ENCODE peak calls at places on chromosome 21, in four cellular contexts. One of them, this sample, is unnamed.
A peak's percentile ranks its signal among the peaks of the same experiment; 100 is the strongest.

GRCh38 chr21:45496968-45497845 is 45.0 kb downstream of the SLC19A1 start:
- DNase-seq in A549: no peak
- DNase-seq in HepG2: no peak
- DNase-seq in SK-N-SH: no peak
- DNase-seq in this sample: no peak

GRCh38 chr21:27831821-27832569 is 865.1 kb upstream of the ADAMTS5 start:
- DNase-seq in A549: no peak
- DNase-seq in HepG2: no peak
- DNase-seq in SK-N-SH: no peak
- DNase-seq in this sample: no peak

GRCh38 chr21:33374080-33374873 is 28.9 kb upstream of the IFNGR2 start:
- DNase-seq in A549: peak; percentile 33
- DNase-seq in HepG2: peak; percentile 39
- DNase-seq in SK-N-SH: peak; percentile 45
- DNase-seq in this sample: no peak

GRCh38 chr21:44464351-44464750 is 9.0 kb downstream of the LRRC3 start:
- DNase-seq in A549: no peak
- DNase-seq in HepG2: no peak
- DNase-seq in SK-N-SH: no peak
- DNase-seq in this sample: no peak

GRCh38 chr21:45575993-45576837 is 34.0 kb upstream of the SLC19A1 start:
- DNase-seq in A549: no peak
- DNase-seq in HepG2: no peak
- DNase-seq in SK-N-SH: peak; percentile 30
- DNase-seq in this sample: no peak

GRCh38 chr21:27803571-27803970 is 836.7 kb upstream of the ADAMTS5 start:
- DNase-seq in A549: no peak
- DNase-seq in HepG2: no peak
- DNase-seq in SK-N-SH: no peak
- DNase-seq in this sample: no peak

GRCh38 chr21:45034556-45035476 is 39.6 kb upstream of the ADARB1 start:
- DNase-seq in A549: no peak
- DNase-seq in HepG2: no peak
- DNase-seq in SK-N-SH: no peak
- DNase-seq in this sample: no peak

GRCh38 chr21:32372755-32373154 is 20.1 kb downstream of the URB1 start:
- DNase-seq in A549: no peak
- DNase-seq in HepG2: no peak
- DNase-seq in SK-N-SH: no peak
- DNase-seq in this sample: no peak

GRCh38 chr21:40143822-40144525 is 276.7 kb downstream of the PCP4 start:
- DNase-seq in A549: no peak
- DNase-seq in HepG2: peak; percentile 10
- DNase-seq in SK-N-SH: peak; percentile 69
- DNase-seq in this sample: no peak

GRCh38 chr21:44760376-44760775 is 41.2 kb downstream of the UBE2G2 start:
- DNase-seq in A549: no peak
- DNase-seq in HepG2: no peak
- DNase-seq in SK-N-SH: no peak
- DNase-seq in this sample: no peak

GRCh38 chr21:46298083-46298412 is 11.9 kb downstream of the YBEY start:
- DNase-seq in A549: no peak
- DNase-seq in HepG2: no peak
- DNase-seq in SK-N-SH: no peak
- DNase-seq in this sample: no peak

GRCh38 chr21:44368711-44369446 is 15.5 kb downstream of the TRPM2 start:
- DNase-seq in A549: peak; percentile 21
- DNase-seq in HepG2: no peak
- DNase-seq in SK-N-SH: peak; percentile 65
- DNase-seq in this sample: no peak

GRCh38 chr21:46455575-46456385 is 2.9 kb upstream of the DIP2A start:
- DNase-seq in A549: no peak
- DNase-seq in HepG2: no peak
- DNase-seq in SK-N-SH: no peak
- DNase-seq in this sample: no peak

GRCh38 chr21:7917729-7918128 is 2603.7 kb upstream of the TPTE start:
- DNase-seq in A549: no peak
- DNase-seq in HepG2: no peak
- DNase-seq in SK-N-SH: no peak
- DNase-seq in this sample: no peak

GRCh38 chr21:45055861-45056260 is 18.5 kb upstream of the ADARB1 start:
- DNase-seq in A549: no peak
- DNase-seq in HepG2: no peak
- DNase-seq in SK-N-SH: no peak
- DNase-seq in this sample: no peak

GRCh38 chr21:41604583-41605041 is 96.7 kb upstream of the TMPRSS2 start:
- DNase-seq in A549: no peak
- DNase-seq in HepG2: no peak
- DNase-seq in SK-N-SH: no peak
- DNase-seq in this sample: no peak

GRCh38 chr21:28419110-28419509 is 573.6 kb downstream of the LTN1 start:
- DNase-seq in A549: no peak
- DNase-seq in HepG2: no peak
- DNase-seq in SK-N-SH: no peak
- DNase-seq in this sample: no peak

GRCh38 chr21:14545906-14546480 is at the start of gene SAMSN1:
- DNase-seq in A549: no peak
- DNase-seq in HepG2: no peak
- DNase-seq in SK-N-SH: no peak
- DNase-seq in this sample: peak; percentile 78

GRCh38 chr21:19704832-19705231 is 1293.4 kb upstream of the NCAM2 start:
- DNase-seq in A549: no peak
- DNase-seq in HepG2: no peak
- DNase-seq in SK-N-SH: no peak
- DNase-seq in this sample: no peak

GRCh38 chr21:45104560-45104959 is 30.2 kb downstream of the ADARB1 start:
- DNase-seq in A549: no peak
- DNase-seq in HepG2: no peak
- DNase-seq in SK-N-SH: peak; percentile 52
- DNase-seq in this sample: no peak

GRCh38 chr21:46121286-46122221 is 23.6 kb downstream of the COL6A2 start:
- DNase-seq in A549: no peak
- DNase-seq in HepG2: no peak
- DNase-seq in SK-N-SH: peak; percentile 23
- DNase-seq in this sample: no peak

GRCh38 chr21:29656504-29657227 is 283.1 kb downstream of the GRIK1 start:
- DNase-seq in A549: no peak
- DNase-seq in HepG2: no peak
- DNase-seq in SK-N-SH: no peak
- DNase-seq in this sample: no peak

GRCh38 chr21:40422851-40423635 is 423.9 kb downstream of the DSCAM start:
- DNase-seq in A549: no peak
- DNase-seq in HepG2: no peak
- DNase-seq in SK-N-SH: peak; percentile 40
- DNase-seq in this sample: no peak

GRCh38 chr21:45156459-45156858 is 82.1 kb downstream of the ADARB1 start:
- DNase-seq in A549: no peak
- DNase-seq in HepG2: no peak
- DNase-seq in SK-N-SH: no peak
- DNase-seq in this sample: no peak

GRCh38 chr21:14533555-14534400 is 12.3 kb downstream of the SAMSN1 start:
- DNase-seq in A549: peak; percentile 8
- DNase-seq in HepG2: no peak
- DNase-seq in SK-N-SH: no peak
- DNase-seq in this sample: peak; percentile 56

GRCh38 chr21:21003701-21004100 is 5.5 kb downstream of the NCAM2 start:
- DNase-seq in A549: no peak
- DNase-seq in HepG2: peak; percentile 29
- DNase-seq in SK-N-SH: peak; percentile 31
- DNase-seq in this sample: no peak

GRCh38 chr21:31182231-31183129 is 144.2 kb upstream of the KRTAP19-8 start:
- DNase-seq in A549: no peak
- DNase-seq in HepG2: no peak
- DNase-seq in SK-N-SH: no peak
- DNase-seq in this sample: no peak

GRCh38 chr21:33855190-33855589 is 60.4 kb downstream of the ATP5PO start:
- DNase-seq in A549: no peak
- DNase-seq in HepG2: peak; percentile 23
- DNase-seq in SK-N-SH: no peak
- DNase-seq in this sample: no peak

GRCh38 chr21:45364464-45365185 is 40.3 kb upstream of the COL18A1 start:
- DNase-seq in A549: peak; percentile 48
- DNase-seq in HepG2: no peak
- DNase-seq in SK-N-SH: no peak
- DNase-seq in this sample: no peak

GRCh38 chr21:44364151-44365053 is 11.0 kb downstream of the TRPM2 start:
- DNase-seq in A549: no peak
- DNase-seq in HepG2: no peak
- DNase-seq in SK-N-SH: no peak
- DNase-seq in this sample: no peak

GRCh38 chr21:33023574-33024277 is 2.0 kb upstream of the OLIG2 start:
- DNase-seq in A549: no peak
- DNase-seq in HepG2: no peak
- DNase-seq in SK-N-SH: peak; percentile 19
- DNase-seq in this sample: no peak

GRCh38 chr21:25881524-25882376 is 147.0 kb downstream of the GABPA start:
- DNase-seq in A549: peak; percentile 34
- DNase-seq in HepG2: peak; percentile 39
- DNase-seq in SK-N-SH: peak; percentile 64
- DNase-seq in this sample: peak; percentile 9

GRCh38 chr21:25879203-25879602 is 144.4 kb downstream of the GABPA start:
- DNase-seq in A549: no peak
- DNase-seq in HepG2: peak; percentile 67
- DNase-seq in SK-N-SH: no peak
- DNase-seq in this sample: no peak

GRCh38 chr21:25878334-25878733 is 143.6 kb downstream of the GABPA start:
- DNase-seq in A549: no peak
- DNase-seq in HepG2: no peak
- DNase-seq in SK-N-SH: no peak
- DNase-seq in this sample: no peak
- TF ChIP-seq PBX3 in A549: no peak
- TF ChIP-seq PBX3 in HepG2: no peak
- TF ChIP-seq PBX3 in SK-N-SH: no peak
- TF ChIP-seq PBX3 in this sample: no peak

DNA sequence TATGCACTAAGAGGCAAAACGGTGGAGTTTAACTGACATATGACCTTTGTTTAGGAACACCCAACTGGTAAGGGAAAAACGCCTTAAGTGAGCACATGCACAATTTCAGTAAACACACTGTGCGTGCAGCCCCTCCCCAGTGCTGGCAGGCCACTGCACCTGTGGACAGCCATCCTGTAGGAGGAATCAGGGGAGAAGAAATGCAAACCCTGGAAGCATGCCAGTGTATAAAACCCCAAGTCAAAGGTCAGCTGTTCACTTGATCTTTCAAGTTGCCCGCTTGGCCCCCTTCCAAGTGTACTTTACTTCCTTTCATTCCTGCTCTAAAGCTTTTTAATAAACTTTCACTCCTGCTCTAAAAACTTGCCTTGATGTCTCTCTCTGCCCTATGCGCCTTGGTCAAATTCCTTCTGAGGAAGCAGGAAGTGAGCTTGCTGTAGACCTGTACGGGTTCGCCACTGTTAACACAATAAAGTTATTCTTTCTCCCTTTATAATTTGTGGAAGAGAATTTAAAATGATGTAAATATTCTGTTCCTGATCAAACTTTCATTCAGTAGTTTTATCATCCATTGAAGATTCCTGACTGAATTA is 31.8 kb downstream of the USP25 start:
- DNase-seq in A549: no peak
- DNase-seq in HepG2: peak; percentile 59
- DNase-seq in SK-N-SH: no peak
- DNase-seq in this sample: no peak
- TF ChIP-seq PBX3 in A549: no peak
- TF ChIP-seq PBX3 in HepG2: no peak
- TF ChIP-seq PBX3 in SK-N-SH: no peak
- TF ChIP-seq PBX3 in this sample: no peak

DNA sequence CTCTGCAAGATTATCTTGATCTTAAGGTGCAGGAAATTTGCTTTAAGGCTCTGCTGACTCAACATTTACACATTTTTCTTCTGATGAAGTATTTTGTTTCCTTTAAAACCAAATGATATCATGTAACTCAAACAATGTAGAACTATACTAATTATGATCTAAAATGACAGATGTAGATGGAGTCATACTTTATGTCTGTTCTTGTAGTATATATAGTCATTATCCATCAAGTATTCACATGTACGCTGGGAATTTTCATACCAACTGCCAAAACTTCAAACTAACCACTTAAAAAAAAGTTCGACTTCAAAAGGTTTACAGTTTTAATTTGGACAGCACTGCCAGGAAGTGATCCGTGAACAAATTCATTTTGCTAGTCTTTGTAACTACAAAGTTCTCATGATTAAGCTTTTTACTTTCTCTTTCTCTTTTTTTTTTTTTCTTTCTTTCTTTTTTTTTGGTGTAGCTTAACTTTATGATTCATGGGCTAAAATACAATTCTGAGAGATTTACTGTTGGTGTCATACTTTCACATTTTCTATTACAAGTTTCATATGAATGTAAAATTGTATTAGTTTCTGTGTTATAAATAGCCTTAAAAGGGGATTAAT is 509.0 kb upstream of the CXADR start:
- DNase-seq in A549: no peak
- DNase-seq in HepG2: no peak
- DNase-seq in SK-N-SH: no peak
- DNase-seq in this sample: no peak
- TF ChIP-seq PBX3 in A549: no peak
- TF ChIP-seq PBX3 in HepG2: no peak
- TF ChIP-seq PBX3 in SK-N-SH: no peak
- TF ChIP-seq PBX3 in this sample: no peak

GRCh38 chr21:42839271-42840231 is 39.8 kb downstream of the WDR4 start:
- DNase-seq in A549: no peak
- DNase-seq in HepG2: no peak
- DNase-seq in SK-N-SH: peak; percentile 24
- DNase-seq in this sample: no peak
- TF ChIP-seq PBX3 in A549: no peak
- TF ChIP-seq PBX3 in HepG2: no peak
- TF ChIP-seq PBX3 in SK-N-SH: no peak
- TF ChIP-seq PBX3 in this sample: no peak

DNA sequence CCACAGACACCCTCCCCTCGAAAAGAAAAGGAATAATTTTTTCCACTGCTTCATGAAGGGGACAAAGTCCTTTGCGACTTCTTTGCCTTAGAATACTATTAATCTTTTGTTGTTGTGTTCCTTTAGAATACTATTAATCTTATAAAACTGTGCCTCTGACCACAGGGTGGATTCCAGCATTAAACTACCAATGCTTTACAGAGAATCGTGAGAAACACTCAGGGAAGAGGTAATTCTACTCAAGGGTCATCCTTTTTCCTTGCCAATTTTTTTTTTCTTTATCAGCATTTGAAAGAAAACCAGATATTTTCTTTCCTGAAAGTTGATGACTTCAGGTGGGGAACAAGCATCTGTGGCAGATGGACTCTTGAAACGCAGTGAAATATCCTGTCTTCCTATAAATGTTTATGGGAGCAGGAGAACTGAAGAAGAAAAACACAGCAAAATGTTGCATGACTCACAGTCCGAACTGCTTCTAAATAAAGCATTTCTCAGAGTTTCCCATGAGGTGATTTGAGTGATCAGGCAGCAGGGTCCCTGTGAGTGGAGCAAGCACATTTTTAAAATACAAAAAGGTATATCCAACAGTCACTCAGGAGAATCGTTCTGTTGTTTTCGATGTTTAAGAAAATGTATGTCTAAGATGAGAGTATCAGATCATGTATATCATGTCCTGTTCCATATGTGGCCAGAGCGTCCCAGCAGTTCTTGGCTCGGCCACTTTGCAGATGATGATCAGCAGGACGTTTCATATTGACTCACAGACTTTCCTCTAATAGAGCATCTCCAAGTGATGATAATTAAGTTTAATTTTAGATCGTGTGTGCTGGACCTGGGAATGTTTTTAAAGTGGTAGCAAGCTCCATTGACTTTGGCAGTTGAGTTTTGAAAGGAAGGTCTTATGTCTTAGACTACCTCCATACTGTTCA is 154.3 kb upstream of the RUNX1 start:
- DNase-seq in A549: no peak
- DNase-seq in HepG2: no peak
- DNase-seq in SK-N-SH: no peak
- DNase-seq in this sample: no peak
- TF ChIP-seq PBX3 in A549: no peak
- TF ChIP-seq PBX3 in HepG2: no peak
- TF ChIP-seq PBX3 in SK-N-SH: no peak
- TF ChIP-seq PBX3 in this sample: no peak